ENCODE peak calls at places on chromosomes 16 and 17, in seven cellular contexts. A is choroid plexus epithelial cell; F is A172; H is effector memory CD4-positive, alpha-beta T cell; T is LoVo; D is cardiac fibroblast; B is mesenchymal stem cell. C is an unnamed sample.

GRCh38 chr17:67633751-67634191 is 84.0 kb upstream of the NOL11 start:
- DNase-seq in A (no peak), F (no peak), H (no peak), T (no peak), D (peak; percentile 63), B (no peak), C (no peak)

GRCh38 chr17:69154267-69154666 is 12.6 kb upstream of the ABCA6 start:
- DNase-seq in A (no peak), F (no peak), H (no peak), T (no peak), D (no peak), B (no peak), C (no peak)

GRCh38 chr17:74259667-74260524 is 14.1 kb upstream of the DNAI2 start:
- DNase-seq in A (no peak), F (peak; percentile 29), H (no peak), T (no peak), D (no peak), B (no peak), C (no peak)

GRCh38 chr17:78325076-78325712 is 34.7 kb downstream of the SOCS3 start:
- DNase-seq in A (peak; percentile 74), F (peak; percentile 75), H (no peak), T (no peak), D (peak; percentile 86), B (peak; percentile 91), C (no peak)

GRCh38 chr16:74224828-74225227 is 71.8 kb upstream of the PSMD7 start:
- DNase-seq in A (peak; percentile 39), F (peak; percentile 8), H (no peak), T (no peak), D (peak; percentile 74), B (no peak), C (no peak)

GRCh38 chr17:35804658-35805192 is 4.6 kb upstream of the TAF15 start:
- DNase-seq in A (peak; percentile 98), F (peak; percentile 94), H (no peak), T (peak; percentile 79), D (peak; percentile 95), B (peak; percentile 95), C (no peak)

GRCh38 chr17:28710948-28711722 is 553 bp downstream of the PROCA1 start:
- DNase-seq in A (peak; percentile 90), F (peak; percentile 89), H (peak; percentile 85), T (peak; percentile 90), D (peak; percentile 87), B (peak; percentile 90), C (peak; percentile 95)

GRCh38 chr16:67683767-67684166 is 17.2 kb downstream of the C16orf86 start:
- DNase-seq in A (no peak), F (no peak), H (no peak), T (peak; percentile 38), D (no peak), B (no peak), C (no peak)

GRCh38 chr17:42695500-42695899 is 13.2 kb downstream of the CNTNAP1 start:
- DNase-seq in A (no peak), F (no peak), H (no peak), T (no peak), D (no peak), B (no peak), C (no peak)

GRCh38 chr17:82959242-82959930 is 119.6 kb upstream of the ZNF750 start:
- DNase-seq in A (no peak), F (no peak), H (no peak), T (no peak), D (no peak), B (no peak), C (peak; percentile 43)

GRCh38 chr17:68398731-68399637 is 58.3 kb downstream of the WIPI1 start:
- DNase-seq in A (peak; percentile 90), F (peak; percentile 81), H (no peak), T (peak; percentile 56), D (peak; percentile 88), B (peak; percentile 93), C (peak; percentile 78)

GRCh38 chr17:27504188-27504995 is 48.1 kb downstream of the KSR1 start:
- DNase-seq in A (peak; percentile 38), F (no peak), H (no peak), T (no peak), D (peak; percentile 24), B (no peak), C (no peak)

GRCh38 chr17:39235555-39236221 is 9.9 kb upstream of the STAC2 start:
- DNase-seq in A (peak; percentile 83), F (peak; percentile 68), H (peak; percentile 25), T (peak; percentile 32), D (peak; percentile 70), B (peak; percentile 62), C (no peak)

GRCh38 chr17:48961516-48962233 is 6.7 kb downstream of the GIP start:
- DNase-seq in A (peak; percentile 52), F (peak; percentile 90), H (no peak), T (no peak), D (peak; percentile 68), B (peak; percentile 66), C (no peak)

GRCh38 chr16:5321925-5322324 is 224.3 kb upstream of the EEF2KMT start:
- DNase-seq in A (no peak), F (no peak), H (no peak), T (no peak), D (peak; percentile 0), B (no peak), C (no peak)

GRCh38 chr17:80259642-80260535 is 763 bp upstream of the RNF213 start:
- DNase-seq in A (peak; percentile 76), F (peak; percentile 55), H (peak; percentile 74), T (peak; percentile 67), D (peak; percentile 64), B (peak; percentile 79), C (peak; percentile 64)

GRCh38 chr17:20612635-20613034 is 33.1 kb downstream of the CDRT15L2 start:
- DNase-seq in A (no peak), F (no peak), H (no peak), T (no peak), D (no peak), B (no peak), C (no peak)

GRCh38 chr16:69477546-69477945 is 53.1 kb downstream of the CYB5B start:
- DNase-seq in A (peak; percentile 21), F (peak; percentile 68), H (no peak), T (no peak), D (peak; percentile 25), B (peak; percentile 79), C (no peak)

GRCh38 chr17:40038882-40039513 is 15.2 kb downstream of the MED24 start:
- DNase-seq in A (peak; percentile 93), F (peak; percentile 66), H (no peak), T (no peak), D (peak; percentile 84), B (peak; percentile 91), C (peak; percentile 69)

GRCh38 chr17:2190014-2190413 is 113.6 kb downstream of the SMG6 start:
- DNase-seq in A (no peak), F (peak; percentile 76), H (no peak), T (no peak), D (no peak), B (no peak), C (no peak)

GRCh38 chr16:78684040-78684611 is 584.7 kb downstream of the WWOX start:
- DNase-seq in A (peak; percentile 73), F (no peak), H (no peak), T (peak; percentile 43), D (peak; percentile 89), B (peak; percentile 96), C (peak; percentile 54)

GRCh38 chr17:29216856-29217255 is 29.8 kb upstream of the CRYBA1 start:
- DNase-seq in A (no peak), F (no peak), H (no peak), T (no peak), D (no peak), B (no peak), C (no peak)

C was measured in Peyer's patch.